ENCODE peak calls at places on chromosomes 13 and 19, in five cellular contexts. G is omental fat pad; W is PC-3; I is amygdala; J is CD4-positive, CD25-positive, alpha-beta regulatory T cell. B is an unnamed sample.

GRCh38 chr13:103908274-103908673 is 842.1 kb upstream of the SLC10A2 start:
- DNase-seq in G (no peak), W (no peak), I (no peak), J (no peak), B (no peak)

GRCh38 chr13:53150568-53150967 is 122.0 kb downstream of the OLFM4 start:
- DNase-seq in G (no peak), W (no peak), I (no peak), J (no peak), B (no peak)

GRCh38 chr19:7673995-7674667 is 2.8 kb upstream of the MCEMP1 start:
- DNase-seq in G (no peak), W (peak; percentile 87), I (peak; percentile 5), J (peak; percentile 70), B (peak; percentile 32)

GRCh38 chr19:46691104-46691503 is 25.8 kb downstream of the PRKD2 start:
- DNase-seq in G (no peak), W (no peak), I (no peak), J (no peak), B (no peak)

GRCh38 chr13:25686831-25687495 is 315.2 kb downstream of the ATP8A2 start:
- DNase-seq in G (no peak), W (no peak), I (no peak), J (no peak), B (no peak)

GRCh38 chr13:92721610-92722009 is 505.0 kb upstream of the GPC6 start:
- DNase-seq in G (no peak), W (no peak), I (no peak), J (no peak), B (no peak)

GRCh38 chr19:1904385-1905070 is 671 bp upstream of the ADAT3 start:
- DNase-seq in G (no peak), W (peak; percentile 92), I (peak; percentile 32), J (no peak), B (peak; percentile 70)

GRCh38 chr13:42223681-42224080 is 48.3 kb upstream of the AKAP11 start:
- DNase-seq in G (no peak), W (no peak), I (no peak), J (no peak), B (no peak)

GRCh38 chr13:111899714-111900389 is 167.1 kb upstream of the SOX1 start:
- DNase-seq in G (no peak), W (no peak), I (no peak), J (no peak), B (no peak)

GRCh38 chr19:16066611-16067104 is 9.6 kb upstream of the TPM4 start:
- DNase-seq in G (no peak), W (peak; percentile 80), I (no peak), J (peak; percentile 79), B (no peak)

GRCh38 chr13:98223741-98224140 is 46.7 kb upstream of the RNF113B start:
- DNase-seq in G (no peak), W (no peak), I (no peak), J (no peak), B (no peak)

B was measured in NT2/D1.